ENCODE peak calls at places on chromosomes 1 and 21, in ten cellular contexts. O is HuH-7.5, T is NCI-H460, W is fibroblast of mammary gland, H is NCI-H1417, V is left lung, J is right cardiac atrium, F is KBM-7, L is HEK293T, X is small intestine. Z is an unnamed sample.

GRCh38 chr21:38824124-38824822 is 18.5 kb downstream of the ETS2 start:
- DNase-seq in T (no peak), W (peak), O (peak), L (no peak), H (no peak), V (no peak), J (no peak), X (peak), F (no peak), Z (no peak)

GRCh38 chr1:27391511-27392095 is 819 bp upstream of the GPR3 start:
- DNase-seq in H (no peak), V (peak), J (peak), O (no peak), T (no peak), F (no peak), X (no peak), W (peak), L (no peak), Z (peak)

GRCh38 chr1:245155186-245156040 is 628 bp downstream of the KIF26B start:
- DNase-seq in W (no peak), T (no peak), V (no peak), O (peak), H (peak), L (peak), F (no peak), X (peak), J (no peak), Z (no peak)

GRCh38 chr1:107870691-107871090 is 94.3 kb downstream of the VAV3 start:
- DNase-seq in J (no peak), O (no peak), V (no peak), X (peak), H (no peak), L (no peak), T (no peak), F (no peak), W (peak), Z (no peak)

GRCh38 chr1:47507140-47507539 is 69.3 kb downstream of the FOXD2 start:
- DNase-seq in X (no peak), O (no peak), J (no peak), W (no peak), V (no peak), L (no peak), F (peak), T (no peak), H (no peak), Z (no peak)

GRCh38 chr1:226419284-226419683 is 11.4 kb upstream of the PARP1 start:
- DNase-seq in X (no peak), O (no peak), L (no peak), H (no peak), T (no peak), J (no peak), V (no peak), F (no peak), W (no peak), Z (no peak)

GRCh38 chr1:112296908-112297307 is 99.1 kb upstream of the CTTNBP2NL start:
- DNase-seq in T (no peak), V (peak), W (no peak), F (no peak), X (no peak), J (no peak), H (no peak), O (no peak), L (no peak), Z (no peak)

GRCh38 chr1:170407138-170407537 is 124.8 kb upstream of the GORAB start:
- DNase-seq in F (no peak), W (no peak), L (no peak), O (no peak), T (no peak), X (no peak), J (no peak), V (no peak), H (no peak), Z (no peak)

GRCh38 chr1:234398849-234399381 is 25.7 kb downstream of the COA6 start:
- DNase-seq in F (peak), W (peak), H (no peak), X (no peak), V (no peak), L (no peak), O (no peak), T (no peak), J (no peak), Z (no peak)

GRCh38 chr1:3431266-3431665 is 23.2 kb upstream of the ARHGEF16 start:
- DNase-seq in L (peak), V (no peak), T (no peak), X (no peak), J (peak), F (no peak), W (no peak), H (no peak), O (peak), Z (no peak)

GRCh38 chr21:43645414-43645891 is 13.8 kb downstream of the HSF2BP start:
- DNase-seq in T (peak), J (peak), F (peak), H (peak), L (peak), W (peak), O (peak), V (peak), X (peak), Z (no peak)

GRCh38 chr1:238895911-238896310 is 490.5 kb upstream of the CHRM3 start:
- DNase-seq in W (no peak), J (no peak), F (no peak), X (no peak), T (no peak), L (no peak), V (no peak), O (no peak), H (no peak), Z (no peak)